ENCODE peak calls at places on chromosomes 12 and 14, in five cellular contexts. L is dorsolateral prefrontal cortex, X is BJ, H is esophagus muscularis mucosa, Y is AG04450. D is an unnamed sample.

GRCh38 chr14:24372701-24373416 is 4.9 kb downstream of the NFATC4 start:
- DNase-seq in Y (no peak), L (no peak), X (no peak), H (no peak), D (peak; percentile 54)

GRCh38 chr12:124319368-124320050 is 24.6 kb downstream of the RFLNA start:
- DNase-seq in H (no peak), X (no peak), L (no peak), Y (no peak), D (no peak)

GRCh38 chr12:87924149-87924548 is 105.1 kb downstream of the C12orf50 start:
- DNase-seq in H (no peak), X (no peak), L (no peak), Y (no peak), D (no peak)

GRCh38 chr12:66036317-66036716 is 94.2 kb downstream of the LLPH start:
- DNase-seq in H (peak; percentile 89), Y (peak; percentile 49), L (no peak), X (peak; percentile 85), D (peak; percentile 98)

GRCh38 chr12:51661836-51662235 is 70.8 kb downstream of the SCN8A start:
- DNase-seq in H (no peak), X (no peak), Y (no peak), L (no peak), D (no peak)

GRCh38 chr12:129704232-129704830 is 199.5 kb downstream of the TMEM132D start:
- DNase-seq in X (no peak), L (no peak), Y (no peak), H (peak; percentile 91), D (no peak)

GRCh38 chr14:51616256-51616655 is 35.5 kb upstream of the FRMD6 start:
- DNase-seq in Y (no peak), X (no peak), L (no peak), H (no peak), D (no peak)

GRCh38 chr12:62978768-62979167 is 43.8 kb upstream of the PPM1H start:
- DNase-seq in H (no peak), X (no peak), L (no peak), Y (no peak), D (no peak)

GRCh38 chr12:113220593-113221180 is 577 bp upstream of the TPCN1 start:
- DNase-seq in H (no peak), Y (no peak), L (no peak), X (no peak), D (no peak)

GRCh38 chr12:58833844-58834243 is 86.5 kb downstream of the LRIG3 start:
- DNase-seq in H (no peak), L (no peak), X (no peak), Y (no peak), D (no peak)

GRCh38 chr12:112380663-112381420 is 1.4 kb downstream of the HECTD4 start:
- DNase-seq in H (no peak), X (no peak), L (peak; percentile 23), Y (no peak), D (no peak)

GRCh38 chr12:47190271-47190750 is 110.6 kb upstream of the AMIGO2 start:
- DNase-seq in Y (peak; percentile 26), L (no peak), X (no peak), H (no peak), D (peak; percentile 53)

GRCh38 chr12:3752741-3753486 is at the start of gene CRACR2A:
- DNase-seq in L (no peak), H (peak; percentile 91), X (no peak), Y (peak; percentile 6), D (peak; percentile 55)

GRCh38 chr14:88005978-88006851 is 1.3 kb downstream of the GPR65 start:
- DNase-seq in L (no peak), X (no peak), Y (no peak), H (no peak), D (no peak)

GRCh38 chr14:39376671-39377403 is 55.4 kb downstream of the FBXO33 start:
- DNase-seq in L (no peak), Y (no peak), H (no peak), X (no peak), D (peak; percentile 66)

GRCh38 chr14:58104808-58105207 is 47.2 kb downstream of the ARMH4 start:
- DNase-seq in Y (peak; percentile 45), H (no peak), X (peak; percentile 78), L (no peak), D (peak; percentile 76)

GRCh38 chr12:61757831-61758505 is 502.2 kb upstream of the USP15 start:
- DNase-seq in H (no peak), L (no peak), X (no peak), Y (no peak), D (no peak)

GRCh38 chr14:35878272-35879140 is 52.4 kb downstream of the BRMS1L start:
- DNase-seq in H (no peak), L (no peak), X (peak; percentile 85), Y (peak; percentile 68), D (peak; percentile 89)

GRCh38 chr12:79673334-79673733 is 17.4 kb downstream of the PAWR start:
- DNase-seq in Y (no peak), L (no peak), H (no peak), X (no peak), D (no peak)

GRCh38 chr14:52079239-52079956 is 10.5 kb upstream of the NID2 start:
- DNase-seq in H (peak; percentile 66), L (no peak), X (no peak), Y (peak; percentile 30), D (peak; percentile 61)

GRCh38 chr14:45891417-45892080 is 638.5 kb upstream of the MIS18BP1 start:
- DNase-seq in X (no peak), L (no peak), H (no peak), Y (no peak), D (no peak)

GRCh38 chr12:32124637-32125036 is 18.0 kb downstream of the BICD1 start:
- DNase-seq in Y (no peak), X (no peak), L (no peak), H (no peak), D (no peak)

GRCh38 chr14:102182190-102182589 is 42.5 kb downstream of the WDR20 start:
- DNase-seq in Y (no peak), H (no peak), X (peak; percentile 33), L (no peak), D (peak; percentile 40)

GRCh38 chr12:47088021-47088944 is 8.5 kb upstream of the AMIGO2 start:
- DNase-seq in L (no peak), X (no peak), Y (no peak), H (no peak), D (peak; percentile 70)

GRCh38 chr14:100616854-100617714 is 29.9 kb upstream of the BEGAIN start:
- DNase-seq in Y (no peak), X (no peak), L (no peak), H (no peak), D (no peak)

GRCh38 chr12:53234236-53234635 is 2.2 kb upstream of the RARG start:
- DNase-seq in H (no peak), X (no peak), L (no peak), Y (no peak), D (no peak)

GRCh38 chr14:104288272-104288671 is 149.9 kb downstream of the KIF26A start:
- DNase-seq in H (no peak), L (no peak), Y (no peak), X (no peak), D (no peak)

GRCh38 chr12:124790650-124791400 is 72.8 kb downstream of the SCARB1 start:
- DNase-seq in H (no peak), X (no peak), Y (no peak), L (no peak), D (no peak)

GRCh38 chr12:108955225-108955835 is 65.5 kb downstream of the SVOP start:
- DNase-seq in Y (no peak), L (peak; percentile 74), H (no peak), X (no peak), D (peak; percentile 9)

GRCh38 chr12:61916856-61917255 is 343.3 kb upstream of the USP15 start:
- DNase-seq in Y (no peak), L (no peak), H (no peak), X (no peak), D (no peak)

GRCh38 chr12:69660164-69660863 is 38.8 kb downstream of the BEST3 start:
- DNase-seq in H (no peak), L (no peak), X (no peak), Y (no peak), D (no peak)

GRCh38 chr12:119791453-119791852 is 85.7 kb downstream of the CIT start:
- DNase-seq in X (no peak), Y (no peak), H (no peak), L (peak; percentile 7), D (no peak)

GRCh38 chr12:39671898-39672875 is 52.6 kb upstream of the ABCD2 start:
- DNase-seq in L (no peak), H (no peak), Y (no peak), X (no peak), D (no peak)
- TF ChIP-seq CTCF in L (no peak), H (no peak), Y (no peak), X (no peak), D (no peak)

DNA sequence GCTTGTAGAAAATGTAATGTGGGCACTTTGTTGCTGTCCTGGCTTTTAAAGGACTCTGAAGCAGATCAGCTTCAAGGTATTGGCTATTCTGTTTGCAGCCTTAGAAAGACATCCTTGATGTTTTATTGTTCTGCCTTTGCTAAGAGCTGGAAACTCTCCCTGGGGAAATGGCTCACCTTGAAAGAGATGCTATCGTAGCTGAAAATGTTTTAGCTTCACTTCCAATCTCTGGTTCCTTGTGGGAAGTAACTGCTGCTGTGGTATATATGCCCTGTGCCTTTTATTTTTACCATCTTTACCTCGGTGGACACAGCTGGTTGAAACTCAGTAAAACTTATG is 124.4 kb upstream of the HIF1A start:
- DNase-seq in H (no peak), X (no peak), Y (no peak), L (no peak), D (no peak)
- H3K4me3 ChIP-seq in H (no peak overlapping the region), X (no peak overlapping the region), Y (no peak overlapping the region), L (no peak overlapping the region), D (peak overlapping the region; percentile 29)

DNA sequence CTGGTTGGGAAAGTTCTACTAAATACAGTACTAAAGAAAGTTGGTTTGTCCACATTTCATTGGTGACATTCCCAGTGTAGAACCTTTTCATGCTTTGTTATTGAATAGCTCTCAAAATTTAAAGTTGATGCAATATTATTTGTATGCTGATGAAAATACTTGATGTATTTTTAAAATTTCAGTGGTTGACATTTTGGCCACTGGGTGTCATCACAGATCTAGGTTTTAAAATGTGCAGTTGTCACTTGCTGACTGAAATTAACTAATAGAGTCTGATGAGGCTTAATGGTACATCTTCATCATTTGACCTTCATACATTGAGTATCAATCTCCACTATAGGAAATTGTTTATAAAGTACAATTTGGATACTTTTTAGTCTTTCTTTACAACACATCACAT is 37.1 kb downstream of the CMAS start:
- DNase-seq in Y (no peak), L (peak; percentile 32), X (no peak), H (no peak), D (peak; percentile 71)
- TF ChIP-seq CTCF in Y (peak; percentile 41), L (peak; percentile 67), X (peak; percentile 26), H (peak; percentile 60), D (peak; percentile 41)

GRCh38 chr14:64439141-64439540 is 26.2 kb upstream of the AKAP5 start:
- DNase-seq in H (no peak), Y (no peak), X (no peak), L (no peak), D (no peak)
- H3K4me3 ChIP-seq in H (no peak overlapping the region), Y (no peak overlapping the region), X (no peak overlapping the region), L (no peak overlapping the region), D (no peak overlapping the region)

DNA sequence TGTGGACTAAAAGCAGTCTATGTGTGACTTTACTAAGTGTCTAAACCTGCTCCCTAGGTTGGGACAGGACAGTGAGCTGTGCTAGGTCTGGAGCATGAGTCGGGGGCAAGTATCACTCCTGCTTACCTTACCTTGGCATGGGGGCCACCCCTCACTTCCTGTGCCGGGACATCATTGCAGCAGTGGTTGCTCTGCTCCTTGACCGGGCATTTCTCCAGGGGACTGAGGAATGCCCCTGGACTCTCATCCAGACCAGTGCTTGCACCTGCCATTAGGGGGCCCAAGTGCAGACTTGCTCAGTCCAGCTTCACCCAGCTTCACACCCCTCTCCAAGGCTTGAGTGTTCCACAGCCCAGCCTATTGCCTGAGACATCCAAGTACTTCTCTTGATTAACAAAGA is 84.7 kb upstream of the NELL2 start:
- DNase-seq in X (no peak), Y (no peak), L (no peak), H (no peak), D (no peak)
- TF ChIP-seq CTCF in X (no peak), Y (no peak), L (no peak), H (no peak), D (no peak)